ENCODE peak calls at places on chromosomes 11 and 22, in ten cellular contexts. One of them, this sample, is unnamed.

GRCh38 chr22:26066534-26066933 is 102.7 kb upstream of the SEZ6L start:
- DNase-seq in upper lobe of right lung: no peak
- DNase-seq in A549: no peak
- DNase-seq in neural progenitor cell: peak; percentile 97
- DNase-seq in fibroblast of villous mesenchyme: no peak
- DNase-seq in HFF-Myc: no peak
- DNase-seq in mammary epithelial cell: no peak
- DNase-seq in hepatocyte: peak; percentile 17
- DNase-seq in IMR-90: no peak
- DNase-seq in heart left ventricle: no peak
- DNase-seq in this sample: no peak

GRCh38 chr11:134349802-134350355 is 18.1 kb downstream of the GLB1L2 start:
- DNase-seq in upper lobe of right lung: no peak
- DNase-seq in A549: no peak
- DNase-seq in neural progenitor cell: no peak
- DNase-seq in fibroblast of villous mesenchyme: no peak
- DNase-seq in HFF-Myc: no peak
- DNase-seq in mammary epithelial cell: no peak
- DNase-seq in hepatocyte: no peak
- DNase-seq in IMR-90: no peak
- DNase-seq in heart left ventricle: no peak
- DNase-seq in this sample: no peak

GRCh38 chr11:117816846-117817212 is 7.7 kb downstream of the FXYD2 start:
- DNase-seq in upper lobe of right lung: no peak
- DNase-seq in A549: no peak
- DNase-seq in neural progenitor cell: no peak
- DNase-seq in fibroblast of villous mesenchyme: no peak
- DNase-seq in HFF-Myc: no peak
- DNase-seq in mammary epithelial cell: no peak
- DNase-seq in hepatocyte: no peak
- DNase-seq in IMR-90: no peak
- DNase-seq in heart left ventricle: no peak
- DNase-seq in this sample: no peak

GRCh38 chr11:92866679-92867282 is 102.7 kb upstream of the MTNR1B start:
- DNase-seq in upper lobe of right lung: no peak
- DNase-seq in A549: no peak
- DNase-seq in neural progenitor cell: no peak
- DNase-seq in fibroblast of villous mesenchyme: no peak
- DNase-seq in HFF-Myc: no peak
- DNase-seq in mammary epithelial cell: no peak
- DNase-seq in hepatocyte: no peak
- DNase-seq in IMR-90: no peak
- DNase-seq in heart left ventricle: peak; percentile 59
- DNase-seq in this sample: no peak

GRCh38 chr11:112967082-112967481 is 5.9 kb downstream of the NCAM1 start:
- DNase-seq in upper lobe of right lung: no peak
- DNase-seq in A549: no peak
- DNase-seq in neural progenitor cell: no peak
- DNase-seq in fibroblast of villous mesenchyme: no peak
- DNase-seq in HFF-Myc: no peak
- DNase-seq in mammary epithelial cell: no peak
- DNase-seq in hepatocyte: no peak
- DNase-seq in IMR-90: no peak
- DNase-seq in heart left ventricle: no peak
- DNase-seq in this sample: no peak

GRCh38 chr11:59802639-59803176 is 7.9 kb downstream of the MRPL16 start:
- DNase-seq in upper lobe of right lung: no peak
- DNase-seq in A549: no peak
- DNase-seq in neural progenitor cell: peak; percentile 45
- DNase-seq in fibroblast of villous mesenchyme: peak; percentile 70
- DNase-seq in HFF-Myc: no peak
- DNase-seq in mammary epithelial cell: peak; percentile 44
- DNase-seq in hepatocyte: peak; percentile 62
- DNase-seq in IMR-90: peak; percentile 58
- DNase-seq in heart left ventricle: no peak
- DNase-seq in this sample: peak; percentile 75

GRCh38 chr11:1202154-1202775 is 20.6 kb upstream of the MUC5B start:
- DNase-seq in upper lobe of right lung: peak; percentile 57
- DNase-seq in A549: no peak
- DNase-seq in neural progenitor cell: no peak
- DNase-seq in fibroblast of villous mesenchyme: no peak
- DNase-seq in HFF-Myc: no peak
- DNase-seq in mammary epithelial cell: no peak
- DNase-seq in hepatocyte: no peak
- DNase-seq in IMR-90: no peak
- DNase-seq in heart left ventricle: peak; percentile 16
- DNase-seq in this sample: no peak

GRCh38 chr11:89491141-89491690 is at the start of gene NOX4:
- DNase-seq in upper lobe of right lung: peak; percentile 63
- DNase-seq in A549: no peak
- DNase-seq in neural progenitor cell: peak; percentile 88
- DNase-seq in fibroblast of villous mesenchyme: peak; percentile 16
- DNase-seq in HFF-Myc: no peak
- DNase-seq in mammary epithelial cell: no peak
- DNase-seq in hepatocyte: peak; percentile 77
- DNase-seq in IMR-90: peak; percentile 48
- DNase-seq in heart left ventricle: peak; percentile 56
- DNase-seq in this sample: peak; percentile 67

GRCh38 chr11:10920205-10920604 is 62.4 kb upstream of the ZBED5 start:
- DNase-seq in upper lobe of right lung: no peak
- DNase-seq in A549: no peak
- DNase-seq in neural progenitor cell: no peak
- DNase-seq in fibroblast of villous mesenchyme: peak; percentile 93
- DNase-seq in HFF-Myc: no peak
- DNase-seq in mammary epithelial cell: no peak
- DNase-seq in hepatocyte: no peak
- DNase-seq in IMR-90: peak; percentile 83
- DNase-seq in heart left ventricle: no peak
- DNase-seq in this sample: peak; percentile 71

GRCh38 chr11:625636-626319 is 1.0 kb upstream of the CDHR5 start:
- DNase-seq in upper lobe of right lung: no peak
- DNase-seq in A549: no peak
- DNase-seq in neural progenitor cell: no peak
- DNase-seq in fibroblast of villous mesenchyme: no peak
- DNase-seq in HFF-Myc: no peak
- DNase-seq in mammary epithelial cell: no peak
- DNase-seq in hepatocyte: peak; percentile 63
- DNase-seq in IMR-90: no peak
- DNase-seq in heart left ventricle: no peak
- DNase-seq in this sample: no peak

DNA sequence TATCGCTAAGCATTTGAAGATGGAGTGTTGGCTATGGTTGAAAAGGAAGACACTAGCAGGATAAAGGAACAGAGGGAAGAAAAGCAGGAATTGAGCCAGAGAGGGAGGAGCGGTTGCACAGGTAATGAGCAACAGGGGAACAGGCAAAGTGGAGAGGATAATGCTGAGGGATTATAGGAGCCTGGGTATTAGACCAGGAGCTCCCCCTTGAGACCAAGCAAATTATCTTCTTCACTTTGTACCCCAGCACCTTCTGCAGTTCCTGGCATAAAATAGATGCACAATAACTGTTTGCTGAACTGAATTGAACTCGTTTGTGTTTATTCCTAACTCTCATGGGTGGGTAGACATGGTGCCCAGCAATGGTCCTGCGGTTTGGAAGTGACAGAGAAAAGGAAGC is 54.6 kb upstream of the OR5P2 start:
- DNase-seq in upper lobe of right lung: no peak
- DNase-seq in A549: no peak
- DNase-seq in neural progenitor cell: no peak
- DNase-seq in fibroblast of villous mesenchyme: no peak
- DNase-seq in HFF-Myc: no peak
- DNase-seq in mammary epithelial cell: peak; percentile 19
- DNase-seq in hepatocyte: no peak
- DNase-seq in IMR-90: no peak
- DNase-seq in heart left ventricle: no peak
- DNase-seq in this sample: no peak
- TF ChIP-seq CTCF in upper lobe of right lung: no peak
- TF ChIP-seq CTCF in A549: no peak
- TF ChIP-seq CTCF in neural progenitor cell: peak; percentile 25
- TF ChIP-seq CTCF in fibroblast of villous mesenchyme: no peak
- TF ChIP-seq CTCF in HFF-Myc: no peak
- TF ChIP-seq CTCF in mammary epithelial cell: peak; percentile 14
- TF ChIP-seq CTCF in hepatocyte: no peak
- TF ChIP-seq CTCF in IMR-90: no peak
- TF ChIP-seq CTCF in heart left ventricle: no peak
- TF ChIP-seq CTCF in this sample: no peak

GRCh38 chr11:64372802-64373597 is 14.0 kb downstream of the RPS6KA4 start:
- DNase-seq in upper lobe of right lung: no peak
- DNase-seq in A549: peak; percentile 88
- DNase-seq in neural progenitor cell: no peak
- DNase-seq in fibroblast of villous mesenchyme: peak; percentile 80
- DNase-seq in HFF-Myc: peak; percentile 29
- DNase-seq in mammary epithelial cell: no peak
- DNase-seq in hepatocyte: no peak
- DNase-seq in IMR-90: no peak
- DNase-seq in heart left ventricle: no peak
- DNase-seq in this sample: peak; percentile 18
- H3K4me3 ChIP-seq in upper lobe of right lung: no peak overlapping the region
- H3K4me3 ChIP-seq in A549: peak overlapping the region; percentile 44
- H3K4me3 ChIP-seq in neural progenitor cell: no peak overlapping the region
- H3K4me3 ChIP-seq in fibroblast of villous mesenchyme: peak overlapping the region; percentile 45
- H3K4me3 ChIP-seq in HFF-Myc: no peak overlapping the region
- H3K4me3 ChIP-seq in mammary epithelial cell: no peak overlapping the region
- H3K4me3 ChIP-seq in hepatocyte: no peak overlapping the region
- H3K4me3 ChIP-seq in IMR-90: no peak overlapping the region
- H3K4me3 ChIP-seq in heart left ventricle: no peak overlapping the region
- H3K4me3 ChIP-seq in this sample: no peak overlapping the region

DNA sequence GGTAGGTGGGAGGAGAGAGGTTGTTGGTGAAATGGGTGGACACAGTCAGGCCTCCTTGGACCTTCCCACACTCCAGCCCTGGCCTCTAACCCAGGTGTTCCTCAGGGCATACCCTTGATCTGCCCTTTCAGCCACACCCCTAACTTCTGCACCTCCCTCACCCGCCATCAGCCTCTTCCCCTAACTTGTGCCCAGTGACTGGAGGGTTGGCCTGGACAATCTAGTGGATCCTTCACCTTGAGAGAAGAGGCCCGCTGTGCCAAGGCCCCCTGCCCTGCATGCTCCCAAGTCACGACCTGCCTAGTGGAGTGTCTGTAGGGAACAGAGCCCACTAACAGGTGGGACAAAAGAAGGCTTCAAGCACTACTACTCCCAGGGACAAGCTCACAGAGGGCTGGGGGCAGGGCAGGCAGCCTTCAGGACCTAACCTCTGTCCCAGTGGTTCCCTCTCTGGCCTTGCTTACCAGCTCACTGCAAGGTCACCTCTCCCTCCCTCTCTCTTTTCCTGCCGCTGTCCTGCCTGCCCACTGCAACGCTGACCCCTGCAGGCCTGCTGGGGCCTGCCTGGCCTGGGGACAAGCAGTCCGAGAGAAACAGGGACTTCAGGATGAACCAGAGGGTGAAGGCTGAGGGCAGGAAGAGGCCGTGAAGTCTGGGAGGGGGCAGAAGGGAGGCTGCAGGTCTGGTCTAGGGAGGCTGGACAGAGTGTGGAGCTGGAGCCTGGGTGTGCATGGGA is 3.3 kb downstream of the SYT7 start:
- DNase-seq in upper lobe of right lung: no peak
- DNase-seq in A549: no peak
- DNase-seq in neural progenitor cell: peak; percentile 78
- DNase-seq in fibroblast of villous mesenchyme: no peak
- DNase-seq in HFF-Myc: no peak
- DNase-seq in mammary epithelial cell: no peak
- DNase-seq in hepatocyte: peak; percentile 52
- DNase-seq in IMR-90: no peak
- DNase-seq in heart left ventricle: peak; percentile 70
- DNase-seq in this sample: no peak
- TF ChIP-seq CTCF in upper lobe of right lung: no peak
- TF ChIP-seq CTCF in A549: peak; percentile 20
- TF ChIP-seq CTCF in neural progenitor cell: peak; percentile 66
- TF ChIP-seq CTCF in fibroblast of villous mesenchyme: peak; percentile 47
- TF ChIP-seq CTCF in HFF-Myc: peak; percentile 55
- TF ChIP-seq CTCF in mammary epithelial cell: no peak
- TF ChIP-seq CTCF in hepatocyte: peak; percentile 43
- TF ChIP-seq CTCF in IMR-90: peak; percentile 36
- TF ChIP-seq CTCF in heart left ventricle: peak; percentile 21
- TF ChIP-seq CTCF in this sample: peak; percentile 28

GRCh38 chr22:45006873-45007246 is 2.9 kb downstream of the PHF21B start:
- DNase-seq in upper lobe of right lung: no peak
- DNase-seq in A549: no peak
- DNase-seq in neural progenitor cell: peak; percentile 84
- DNase-seq in fibroblast of villous mesenchyme: no peak
- DNase-seq in HFF-Myc: no peak
- DNase-seq in mammary epithelial cell: no peak
- DNase-seq in hepatocyte: peak; percentile 69
- DNase-seq in IMR-90: no peak
- DNase-seq in heart left ventricle: peak; percentile 35
- DNase-seq in this sample: no peak

GRCh38 chr22:45008853-45009751 is 703 bp downstream of the PHF21B start:
- DNase-seq in upper lobe of right lung: no peak
- DNase-seq in A549: peak; percentile 14
- DNase-seq in neural progenitor cell: peak; percentile 59
- DNase-seq in fibroblast of villous mesenchyme: peak; percentile 16
- DNase-seq in HFF-Myc: no peak
- DNase-seq in mammary epithelial cell: peak; percentile 33
- DNase-seq in hepatocyte: peak; percentile 32
- DNase-seq in IMR-90: no peak
- DNase-seq in heart left ventricle: no peak
- DNase-seq in this sample: peak; percentile 9

GRCh38 chr22:45007247-45007945 is 2.4 kb downstream of the PHF21B start:
- DNase-seq in upper lobe of right lung: no peak
- DNase-seq in A549: peak; percentile 18
- DNase-seq in neural progenitor cell: peak; percentile 96
- DNase-seq in fibroblast of villous mesenchyme: peak; percentile 31
- DNase-seq in HFF-Myc: no peak
- DNase-seq in mammary epithelial cell: peak; percentile 19
- DNase-seq in hepatocyte: peak; percentile 87
- DNase-seq in IMR-90: peak; percentile 27
- DNase-seq in heart left ventricle: peak; percentile 37
- DNase-seq in this sample: peak; percentile 31

GRCh38 chr22:45007946-45008852 is 1.6 kb downstream of the PHF21B start:
- DNase-seq in upper lobe of right lung: no peak
- DNase-seq in A549: peak; percentile 15
- DNase-seq in neural progenitor cell: peak; percentile 89
- DNase-seq in fibroblast of villous mesenchyme: peak; percentile 20
- DNase-seq in HFF-Myc: no peak
- DNase-seq in mammary epithelial cell: peak; percentile 16
- DNase-seq in hepatocyte: peak; percentile 25
- DNase-seq in IMR-90: no peak
- DNase-seq in heart left ventricle: no peak
- DNase-seq in this sample: no peak

DNA sequence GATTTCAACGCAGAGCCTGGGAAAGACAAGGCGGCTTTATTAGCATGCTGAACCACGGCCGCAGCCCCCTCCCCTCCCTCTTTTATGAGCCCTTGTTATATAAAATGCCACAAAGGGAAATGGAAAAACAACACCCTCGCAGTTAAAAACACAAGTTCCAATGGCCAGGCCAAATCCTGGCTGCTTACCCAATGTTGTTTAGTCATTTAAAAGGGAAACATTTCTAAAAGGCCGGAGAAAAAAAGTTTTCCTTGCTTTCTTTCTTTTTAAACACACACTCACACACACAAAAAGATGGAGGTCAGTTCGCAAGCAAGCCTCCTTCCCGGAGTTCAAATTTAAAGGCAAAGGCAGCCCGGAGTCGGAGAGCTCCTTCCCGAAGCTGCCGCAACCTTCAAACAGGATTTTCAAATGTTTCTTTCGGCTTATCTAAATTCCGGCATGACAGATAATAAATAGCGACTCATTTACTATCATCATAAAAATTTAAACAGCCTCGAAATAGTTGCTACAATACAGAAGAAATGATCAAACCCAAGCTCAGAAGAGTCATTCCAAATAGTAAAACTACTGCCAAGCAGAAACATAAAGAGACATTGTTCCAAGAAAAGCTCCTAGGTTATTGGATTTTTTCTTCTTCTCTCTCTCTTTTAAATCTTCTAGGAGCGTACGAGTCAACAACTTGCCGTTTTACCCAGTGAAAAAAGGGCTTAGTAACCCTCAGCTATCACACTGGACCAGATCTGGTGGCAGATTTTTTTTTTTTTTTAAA is 3.5 kb downstream of the PHF21B start:
- DNase-seq in upper lobe of right lung: no peak
- DNase-seq in A549: no peak
- DNase-seq in neural progenitor cell: no peak
- DNase-seq in fibroblast of villous mesenchyme: peak; percentile 7
- DNase-seq in HFF-Myc: no peak
- DNase-seq in mammary epithelial cell: no peak
- DNase-seq in hepatocyte: peak; percentile 37
- DNase-seq in IMR-90: no peak
- DNase-seq in heart left ventricle: no peak
- DNase-seq in this sample: no peak
- H3K4me3 ChIP-seq in upper lobe of right lung: peak overlapping the region; percentile 32
- H3K4me3 ChIP-seq in A549: no peak overlapping the region
- H3K4me3 ChIP-seq in neural progenitor cell: peak overlapping the region; percentile 97
- H3K4me3 ChIP-seq in fibroblast of villous mesenchyme: no peak overlapping the region
- H3K4me3 ChIP-seq in HFF-Myc: no peak overlapping the region
- H3K4me3 ChIP-seq in mammary epithelial cell: no peak overlapping the region
- H3K4me3 ChIP-seq in hepatocyte: peak overlapping the region; percentile 79
- H3K4me3 ChIP-seq in IMR-90: no peak overlapping the region
- H3K4me3 ChIP-seq in heart left ventricle: peak overlapping the region; percentile 19
- H3K4me3 ChIP-seq in this sample: no peak overlapping the region